ENCODE peak calls at places on chromosomes 7 and 10, in six cellular contexts. One of them, this sample, is unnamed.

GRCh38 chr7:157780312-157780711 is 443.5 kb downstream of the DNAJB6 start:
- DNase-seq in Panc1: no peak
- DNase-seq in cardiac fibroblast: no peak
- DNase-seq in lower leg skin: peak
- DNase-seq in choroid plexus epithelial cell: no peak
- DNase-seq in prostate gland: no peak
- DNase-seq in this sample: no peak

GRCh38 chr7:45159296-45159695 is 1.7 kb downstream of the RAMP3 start:
- DNase-seq in cardiac fibroblast: no peak
- DNase-seq in choroid plexus epithelial cell: no peak
- DNase-seq in lower leg skin: no peak
- DNase-seq in prostate gland: no peak
- DNase-seq in Panc1: no peak
- DNase-seq in this sample: no peak

GRCh38 chr7:134834689-134835462 is 55.4 kb downstream of the CALD1 start:
- DNase-seq in cardiac fibroblast: peak
- DNase-seq in lower leg skin: no peak
- DNase-seq in Panc1: no peak
- DNase-seq in prostate gland: no peak
- DNase-seq in choroid plexus epithelial cell: peak
- DNase-seq in this sample: no peak

GRCh38 chr10:110216240-110216639 is 8.8 kb downstream of the MXI1 start:
- DNase-seq in lower leg skin: no peak
- DNase-seq in choroid plexus epithelial cell: no peak
- DNase-seq in prostate gland: no peak
- DNase-seq in Panc1: no peak
- DNase-seq in cardiac fibroblast: no peak
- DNase-seq in this sample: no peak

GRCh38 chr7:13880789-13881188 is 108.7 kb downstream of the ETV1 start:
- DNase-seq in prostate gland: no peak
- DNase-seq in lower leg skin: no peak
- DNase-seq in choroid plexus epithelial cell: peak
- DNase-seq in Panc1: no peak
- DNase-seq in cardiac fibroblast: peak
- DNase-seq in this sample: no peak

GRCh38 chr10:90319188-90319914 is 538.5 kb downstream of the HTR7 start:
- DNase-seq in cardiac fibroblast: peak
- DNase-seq in lower leg skin: no peak
- DNase-seq in Panc1: peak
- DNase-seq in choroid plexus epithelial cell: peak
- DNase-seq in prostate gland: no peak
- DNase-seq in this sample: no peak

GRCh38 chr10:6145414-6145978 is 56.7 kb downstream of the RBM17 start:
- DNase-seq in choroid plexus epithelial cell: no peak
- DNase-seq in lower leg skin: no peak
- DNase-seq in Panc1: no peak
- DNase-seq in prostate gland: no peak
- DNase-seq in cardiac fibroblast: no peak
- DNase-seq in this sample: no peak

GRCh38 chr7:68109299-68109698 is 1112.7 kb downstream of the TYW1 start:
- DNase-seq in lower leg skin: no peak
- DNase-seq in cardiac fibroblast: no peak
- DNase-seq in Panc1: no peak
- DNase-seq in choroid plexus epithelial cell: no peak
- DNase-seq in prostate gland: no peak
- DNase-seq in this sample: no peak

GRCh38 chr7:7051221-7051877 is 131.0 kb upstream of the C1GALT1 start:
- DNase-seq in prostate gland: no peak
- DNase-seq in Panc1: no peak
- DNase-seq in choroid plexus epithelial cell: no peak
- DNase-seq in cardiac fibroblast: peak
- DNase-seq in lower leg skin: no peak
- DNase-seq in this sample: no peak

GRCh38 chr7:80151274-80151665 is 16.6 kb downstream of the GNAI1 start:
- DNase-seq in Panc1: no peak
- DNase-seq in choroid plexus epithelial cell: peak
- DNase-seq in cardiac fibroblast: peak
- DNase-seq in prostate gland: no peak
- DNase-seq in lower leg skin: no peak
- DNase-seq in this sample: no peak

GRCh38 chr10:96344178-96344577 is 14.6 kb downstream of the OPALIN start:
- DNase-seq in lower leg skin: no peak
- DNase-seq in prostate gland: no peak
- DNase-seq in Panc1: no peak
- DNase-seq in cardiac fibroblast: no peak
- DNase-seq in choroid plexus epithelial cell: no peak
- DNase-seq in this sample: no peak

GRCh38 chr10:26697922-26698608 is 564 bp downstream of the PDSS1 start:
- DNase-seq in lower leg skin: no peak
- DNase-seq in choroid plexus epithelial cell: peak
- DNase-seq in cardiac fibroblast: peak
- DNase-seq in prostate gland: no peak
- DNase-seq in Panc1: no peak
- DNase-seq in this sample: no peak

GRCh38 chr10:83539528-83540308 is 599.6 kb upstream of the GHITM start:
- DNase-seq in Panc1: no peak
- DNase-seq in cardiac fibroblast: peak
- DNase-seq in choroid plexus epithelial cell: peak
- DNase-seq in lower leg skin: no peak
- DNase-seq in prostate gland: no peak
- DNase-seq in this sample: peak

GRCh38 chr7:116030626-116031276 is at the start of gene TFEC:
- DNase-seq in cardiac fibroblast: peak
- DNase-seq in lower leg skin: no peak
- DNase-seq in Panc1: no peak
- DNase-seq in prostate gland: no peak
- DNase-seq in choroid plexus epithelial cell: peak
- DNase-seq in this sample: no peak

GRCh38 chr10:33772370-33773331 is 438.2 kb upstream of the NRP1 start:
- DNase-seq in cardiac fibroblast: peak
- DNase-seq in choroid plexus epithelial cell: peak
- DNase-seq in Panc1: no peak
- DNase-seq in prostate gland: peak
- DNase-seq in lower leg skin: no peak
- DNase-seq in this sample: peak

GRCh38 chr7:13639416-13639815 is 350.1 kb downstream of the ETV1 start:
- DNase-seq in Panc1: no peak
- DNase-seq in lower leg skin: no peak
- DNase-seq in prostate gland: no peak
- DNase-seq in cardiac fibroblast: no peak
- DNase-seq in choroid plexus epithelial cell: no peak
- DNase-seq in this sample: no peak

GRCh38 chr7:157896774-157897555 is 560.2 kb downstream of the DNAJB6 start:
- DNase-seq in choroid plexus epithelial cell: no peak
- DNase-seq in lower leg skin: no peak
- DNase-seq in Panc1: no peak
- DNase-seq in cardiac fibroblast: no peak
- DNase-seq in prostate gland: no peak
- DNase-seq in this sample: no peak

GRCh38 chr10:92517034-92517655 is 56.7 kb downstream of the IDE start:
- DNase-seq in lower leg skin: no peak
- DNase-seq in prostate gland: peak
- DNase-seq in choroid plexus epithelial cell: peak
- DNase-seq in Panc1: peak
- DNase-seq in cardiac fibroblast: peak
- DNase-seq in this sample: peak

GRCh38 chr7:106181658-106182265 is 69.7 kb upstream of the SYPL1 start:
- DNase-seq in lower leg skin: no peak
- DNase-seq in Panc1: no peak
- DNase-seq in choroid plexus epithelial cell: no peak
- DNase-seq in cardiac fibroblast: no peak
- DNase-seq in prostate gland: no peak
- DNase-seq in this sample: no peak

GRCh38 chr7:47454066-47454950 is 127.6 kb downstream of the TNS3 start:
- DNase-seq in cardiac fibroblast: no peak
- DNase-seq in lower leg skin: no peak
- DNase-seq in choroid plexus epithelial cell: no peak
- DNase-seq in Panc1: no peak
- DNase-seq in prostate gland: no peak
- DNase-seq in this sample: no peak

DNA sequence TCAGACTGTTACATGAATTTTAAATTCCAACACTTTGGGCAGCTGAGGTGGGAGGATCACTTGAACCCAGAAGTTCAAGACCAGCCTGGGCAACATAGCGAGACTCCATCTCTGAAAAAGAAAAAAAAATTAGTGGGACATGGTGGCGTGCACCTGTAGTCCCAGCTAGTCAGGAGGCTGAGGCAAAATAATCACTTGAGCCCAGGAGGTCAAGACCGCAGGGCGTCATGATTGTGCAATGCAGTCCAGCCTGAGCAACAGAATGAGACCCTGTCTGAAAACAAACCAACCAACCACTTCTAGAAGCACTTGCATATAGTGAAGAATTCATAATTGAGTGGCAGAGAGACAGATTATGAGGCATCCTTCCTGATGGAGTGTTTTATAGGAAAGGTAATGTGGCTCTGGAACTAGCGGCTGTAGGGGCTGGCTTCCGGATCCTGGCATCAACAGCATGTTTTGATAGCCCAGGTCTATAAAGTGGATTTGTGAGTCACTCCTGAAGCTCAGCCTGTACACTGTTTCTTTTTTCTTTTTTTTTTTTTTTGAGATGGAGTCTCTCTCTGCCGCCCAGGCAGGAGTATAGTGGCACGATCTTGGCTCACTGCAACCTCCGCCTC is 40.3 kb upstream of the RSBN1L start:
- DNase-seq in lower leg skin: no peak
- DNase-seq in choroid plexus epithelial cell: peak
- DNase-seq in prostate gland: peak
- DNase-seq in Panc1: no peak
- DNase-seq in cardiac fibroblast: no peak
- DNase-seq in this sample: no peak
- H3K4me3 ChIP-seq in lower leg skin: no peak
- H3K4me3 ChIP-seq in choroid plexus epithelial cell: no peak
- H3K4me3 ChIP-seq in prostate gland: no peak
- H3K4me3 ChIP-seq in Panc1: no peak
- H3K4me3 ChIP-seq in cardiac fibroblast: no peak
- H3K4me3 ChIP-seq in this sample: no peak

GRCh38 chr7:1934756-1935155 is 264.7 kb downstream of the ELFN1 start:
- DNase-seq in cardiac fibroblast: no peak
- DNase-seq in lower leg skin: no peak
- DNase-seq in Panc1: no peak
- DNase-seq in choroid plexus epithelial cell: no peak
- DNase-seq in prostate gland: no peak
- DNase-seq in this sample: no peak
- H3K4me3 ChIP-seq in cardiac fibroblast: no peak
- H3K4me3 ChIP-seq in lower leg skin: no peak
- H3K4me3 ChIP-seq in Panc1: no peak
- H3K4me3 ChIP-seq in choroid plexus epithelial cell: no peak
- H3K4me3 ChIP-seq in prostate gland: no peak
- H3K4me3 ChIP-seq in this sample: no peak

DNA sequence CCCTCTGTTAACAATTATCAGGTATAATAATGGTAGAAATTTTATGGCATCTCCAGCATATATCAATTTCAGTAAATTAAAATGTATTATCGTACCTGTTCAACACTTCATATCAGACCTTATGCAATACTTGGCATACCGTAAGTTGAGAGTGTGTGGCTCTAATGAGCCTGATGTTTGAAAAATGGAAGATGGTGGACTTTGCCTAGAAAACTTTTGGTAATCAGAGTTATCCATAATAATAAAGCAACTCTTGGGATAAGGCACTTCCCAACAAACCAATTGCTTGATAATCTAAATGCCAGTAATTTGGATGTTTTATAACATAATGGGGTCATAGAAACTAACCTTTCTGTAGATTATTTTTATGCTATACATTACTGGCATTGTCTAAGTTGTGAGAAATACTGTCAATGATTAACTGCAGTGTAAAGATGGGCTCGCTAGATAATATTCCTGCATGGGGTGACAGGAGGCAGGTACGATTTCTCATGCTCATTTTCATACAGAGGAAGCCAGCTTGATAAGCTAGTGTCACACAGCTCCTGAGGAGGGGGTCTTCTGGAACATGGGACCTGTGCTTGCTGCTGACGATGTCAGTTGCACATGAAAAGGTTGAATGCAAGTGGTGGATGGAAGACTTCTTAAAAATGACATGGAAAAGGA is 27.8 kb upstream of the DMBT1 start:
- DNase-seq in lower leg skin: peak
- DNase-seq in Panc1: no peak
- DNase-seq in prostate gland: no peak
- DNase-seq in choroid plexus epithelial cell: no peak
- DNase-seq in cardiac fibroblast: no peak
- DNase-seq in this sample: no peak
- H3K4me3 ChIP-seq in lower leg skin: no peak
- H3K4me3 ChIP-seq in Panc1: no peak
- H3K4me3 ChIP-seq in prostate gland: no peak
- H3K4me3 ChIP-seq in choroid plexus epithelial cell: no peak
- H3K4me3 ChIP-seq in cardiac fibroblast: no peak
- H3K4me3 ChIP-seq in this sample: no peak

GRCh38 chr7:156640257-156640948 is at the start of gene RNF32:
- DNase-seq in lower leg skin: peak
- DNase-seq in prostate gland: peak
- DNase-seq in cardiac fibroblast: peak
- DNase-seq in Panc1: peak
- DNase-seq in choroid plexus epithelial cell: peak
- DNase-seq in this sample: peak
- H3K4me3 ChIP-seq in lower leg skin: peak
- H3K4me3 ChIP-seq in prostate gland: peak
- H3K4me3 ChIP-seq in cardiac fibroblast: peak
- H3K4me3 ChIP-seq in Panc1: peak
- H3K4me3 ChIP-seq in choroid plexus epithelial cell: peak
- H3K4me3 ChIP-seq in this sample: peak

DNA sequence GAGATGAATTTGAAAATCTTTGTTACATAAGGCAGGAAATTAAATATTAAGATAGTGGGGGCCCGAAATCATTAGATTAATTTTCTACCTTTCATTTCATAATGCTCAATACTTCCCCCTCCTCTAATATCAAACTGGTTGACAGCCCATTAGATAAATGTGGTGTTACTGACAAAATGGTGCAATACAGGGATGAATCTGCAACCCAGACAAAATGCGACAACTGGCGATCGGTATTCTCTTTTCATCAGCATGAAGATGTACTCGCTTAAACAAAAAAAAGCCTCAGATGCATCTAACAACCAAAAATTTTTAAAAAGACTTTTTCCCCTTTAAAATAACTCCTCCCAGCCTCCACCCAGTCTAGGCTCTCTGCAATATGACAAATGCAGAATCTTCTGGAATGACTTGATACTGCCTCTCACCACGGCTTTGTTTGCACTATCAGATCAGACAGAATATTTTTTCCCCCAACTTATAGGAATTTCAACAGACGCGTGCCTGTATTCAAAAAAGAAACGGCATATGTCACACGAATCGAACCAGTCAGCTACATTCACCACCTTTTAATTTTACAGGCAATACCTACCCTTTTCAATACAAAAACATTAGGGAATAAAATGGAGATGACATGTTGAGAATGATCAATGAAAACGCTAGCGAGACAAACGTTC is 1.3 kb downstream of the YWHAG start:
- DNase-seq in prostate gland: no peak
- DNase-seq in lower leg skin: no peak
- DNase-seq in choroid plexus epithelial cell: no peak
- DNase-seq in Panc1: no peak
- DNase-seq in cardiac fibroblast: no peak
- DNase-seq in this sample: no peak
- H3K4me3 ChIP-seq in prostate gland: peak
- H3K4me3 ChIP-seq in lower leg skin: peak
- H3K4me3 ChIP-seq in choroid plexus epithelial cell: peak
- H3K4me3 ChIP-seq in Panc1: peak
- H3K4me3 ChIP-seq in cardiac fibroblast: peak
- H3K4me3 ChIP-seq in this sample: peak

GRCh38 chr7:143238289-143238995 is 16.6 kb downstream of the TAS2R40 start:
- DNase-seq in lower leg skin: no peak
- DNase-seq in cardiac fibroblast: no peak
- DNase-seq in Panc1: no peak
- DNase-seq in prostate gland: no peak
- DNase-seq in choroid plexus epithelial cell: no peak
- DNase-seq in this sample: no peak
- H3K4me3 ChIP-seq in lower leg skin: no peak
- H3K4me3 ChIP-seq in cardiac fibroblast: no peak
- H3K4me3 ChIP-seq in Panc1: no peak
- H3K4me3 ChIP-seq in prostate gland: no peak
- H3K4me3 ChIP-seq in choroid plexus epithelial cell: no peak
- H3K4me3 ChIP-seq in this sample: no peak